ENCODE peak calls at places on chromosomes 16 and 17, in seven cellular contexts. K is activated effector memory CD4-positive, alpha-beta T cell treated with anti-CD3 and anti-CD28 coated beads, Interleukin-2, amount 50 U/mL, for 16 hours; W is uterus; E is psoas muscle; L is cardiac muscle cell; P is T-cell; X is naive thymus-derived CD8-positive, alpha-beta T cell. J is an unnamed sample.
A peak's percentile ranks its signal among the peaks of the same experiment; 100 is the strongest.

GRCh38 chr17:58219789-58220183 is 731 bp upstream of the MKS1 start:
- DNase-seq in X (no peak), P (no peak), K (no peak), E (no peak), L (no peak), W (no peak), J (no peak)

GRCh38 chr17:27224526-27225315 is 69.2 kb upstream of the WSB1 start:
- DNase-seq in P (no peak), L (no peak), X (no peak), W (no peak), E (no peak), K (no peak), J (no peak)

GRCh38 chr16:2183671-2184070 is 12.7 kb downstream of the CASKIN1 start:
- DNase-seq in K (no peak), E (no peak), P (no peak), L (no peak), W (no peak), X (no peak), J (no peak)

GRCh38 chr17:17348872-17349723 is 45.9 kb downstream of the NT5M start:
- DNase-seq in P (no peak), L (no peak), E (no peak), K (peak; percentile 27), W (no peak), X (no peak), J (no peak)

GRCh38 chr16:65235339-65236177 is 113.7 kb upstream of the CDH11 start:
- DNase-seq in K (no peak), L (no peak), W (no peak), E (no peak), P (no peak), X (no peak), J (no peak)

GRCh38 chr16:88354229-88355092 is 28.3 kb upstream of the ZNF469 start:
- DNase-seq in K (no peak), L (no peak), W (no peak), E (no peak), X (no peak), P (no peak), J (no peak)

GRCh38 chr16:85353839-85354622 is 241.8 kb upstream of the CIBAR2 start:
- DNase-seq in K (no peak), X (no peak), L (no peak), W (no peak), P (no peak), E (no peak), J (no peak)

GRCh38 chr17:67260051-67260987 is 15.3 kb upstream of the HELZ start:
- DNase-seq in W (peak; percentile 57), L (no peak), X (no peak), P (no peak), E (no peak), K (no peak), J (peak; percentile 62)

GRCh38 chr17:77140878-77141767 is at the start of gene SEC14L1:
- DNase-seq in K (peak; percentile 77), L (peak; percentile 51), W (no peak), X (peak; percentile 36), E (peak; percentile 89), P (peak; percentile 27), J (no peak)

GRCh38 chr16:84446086-84446485 is 58.4 kb downstream of the MEAK7 start:
- DNase-seq in X (no peak), E (no peak), W (no peak), L (no peak), P (no peak), K (no peak), J (no peak)

GRCh38 chr16:4660454-4661007 is 32.8 kb upstream of the NUDT16L1 start:
- DNase-seq in K (peak; percentile 85), E (no peak), W (peak; percentile 78), P (peak; percentile 53), X (peak; percentile 57), L (peak; percentile 14), J (no peak)

GRCh38 chr17:59829217-59830006 is 63.3 kb downstream of the TUBD1 start:
- DNase-seq in W (peak; percentile 60), X (no peak), E (no peak), K (peak; percentile 70), L (no peak), P (no peak), J (no peak)

GRCh38 chr16:27317320-27317719 is 3.5 kb downstream of the IL4R start:
- DNase-seq in X (no peak), E (no peak), W (peak; percentile 14), L (no peak), P (no peak), K (peak; percentile 66), J (no peak)

GRCh38 chr16:79307214-79307613 is 293.3 kb downstream of the MAF start:
- DNase-seq in X (no peak), L (no peak), K (no peak), E (peak; percentile 68), P (no peak), W (no peak), J (no peak)

GRCh38 chr17:20300399-20301037 is 166.8 kb downstream of the LGALS9B start:
- DNase-seq in K (no peak), L (no peak), W (peak; percentile 69), P (no peak), X (no peak), E (no peak), J (no peak)

GRCh38 chr17:4636474-4637100 is 4.9 kb downstream of the ALOX15 start:
- DNase-seq in E (no peak), K (no peak), X (no peak), W (no peak), P (no peak), L (no peak), J (no peak)

GRCh38 chr17:42667088-42667951 is 8.2 kb downstream of the TUBG2 start:
- DNase-seq in W (peak; percentile 63), X (no peak), E (peak; percentile 84), P (no peak), K (no peak), L (no peak), J (no peak)

GRCh38 chr17:42979511-42980273 is at the start of gene PTGES3L:
- DNase-seq in P (no peak), E (peak; percentile 91), K (peak; percentile 66), X (no peak), L (peak; percentile 93), W (peak; percentile 48), J (no peak)

GRCh38 chr17:56773124-56773523 is 60.6 kb downstream of the C17orf67 start:
- DNase-seq in W (no peak), E (no peak), X (no peak), L (no peak), P (no peak), K (no peak), J (no peak)

GRCh38 chr17:61002316-61002736 is 324.7 kb downstream of the BCAS3 start:
- DNase-seq in P (no peak), W (no peak), K (no peak), E (no peak), L (peak; percentile 55), X (peak; percentile 32), J (no peak)

GRCh38 chr17:83010323-83011200 is 68.8 kb upstream of the METRNL start:
- DNase-seq in W (no peak), P (no peak), E (no peak), K (no peak), L (peak; percentile 58), X (no peak), J (no peak)

GRCh38 chr17:48564200-48565023 is 13.7 kb downstream of the HOXB4 start:
- DNase-seq in L (no peak), E (no peak), W (no peak), K (no peak), P (no peak), X (no peak), J (no peak)

GRCh38 chr17:17300624-17301568 is 2.3 kb upstream of the NT5M start:
- DNase-seq in K (peak; percentile 84), X (no peak), W (peak; percentile 56), L (peak; percentile 91), E (no peak), P (peak; percentile 40), J (no peak)

GRCh38 chr17:7438656-7439460 is 454 bp upstream of the FGF11 start:
- DNase-seq in L (no peak), E (no peak), K (no peak), P (no peak), W (no peak), X (no peak), J (no peak)

GRCh38 chr16:88306860-88307545 is 75.8 kb upstream of the ZNF469 start:
- DNase-seq in X (no peak), E (peak; percentile 49), P (no peak), L (no peak), W (peak; percentile 53), K (no peak), J (peak; percentile 93)

GRCh38 chr16:85045077-85045476 is 17.5 kb downstream of the KIAA0513 start:
- DNase-seq in E (peak; percentile 30), L (no peak), P (no peak), X (no peak), K (no peak), W (no peak), J (no peak)

GRCh38 chr16:31361201-31362110 is 6.5 kb downstream of the ITGAX start:
- DNase-seq in E (peak; percentile 37), L (no peak), K (no peak), X (no peak), W (no peak), P (no peak), J (no peak)